ENCODE peak calls at places on chromosomes 7 and 10, in four cellular contexts. One of them, this sample, is unnamed.

GRCh38 chr7:38704751-38705150 is 73.6 kb upstream of the AMPH start:
- DNase-seq in NAMALWA: no peak
- DNase-seq in RWPE2: no peak
- DNase-seq in mammary epithelial cell: no peak
- DNase-seq in this sample: no peak

GRCh38 chr10:111990734-111991133 is 192.8 kb downstream of the GPAM start:
- DNase-seq in NAMALWA: no peak
- DNase-seq in RWPE2: no peak
- DNase-seq in mammary epithelial cell: no peak
- DNase-seq in this sample: no peak

GRCh38 chr7:140084972-140085371 is 22.2 kb upstream of the PARP12 start:
- DNase-seq in NAMALWA: no peak
- DNase-seq in RWPE2: no peak
- DNase-seq in mammary epithelial cell: no peak
- DNase-seq in this sample: no peak

GRCh38 chr7:25732771-25733217 is 419.2 kb upstream of the NFE2L3 start:
- DNase-seq in NAMALWA: no peak
- DNase-seq in RWPE2: no peak
- DNase-seq in mammary epithelial cell: no peak
- DNase-seq in this sample: no peak

GRCh38 chr7:83739527-83739926 is 90.6 kb upstream of the SEMA3E start:
- DNase-seq in NAMALWA: no peak
- DNase-seq in RWPE2: no peak
- DNase-seq in mammary epithelial cell: no peak
- DNase-seq in this sample: no peak

GRCh38 chr10:93796167-93796566 is 38.4 kb downstream of the LGI1 start:
- DNase-seq in NAMALWA: no peak
- DNase-seq in RWPE2: no peak
- DNase-seq in mammary epithelial cell: no peak
- DNase-seq in this sample: no peak

GRCh38 chr7:17440831-17441230 is 142.4 kb downstream of the AHR start:
- DNase-seq in NAMALWA: no peak
- DNase-seq in RWPE2: no peak
- DNase-seq in mammary epithelial cell: no peak
- DNase-seq in this sample: no peak

GRCh38 chr7:38568497-38568896 is 62.7 kb downstream of the AMPH start:
- DNase-seq in NAMALWA: no peak
- DNase-seq in RWPE2: no peak
- DNase-seq in mammary epithelial cell: no peak
- DNase-seq in this sample: no peak

GRCh38 chr10:4545077-4545476 is 280.9 kb upstream of the AKR1E2 start:
- DNase-seq in NAMALWA: no peak
- DNase-seq in RWPE2: no peak
- DNase-seq in mammary epithelial cell: no peak
- DNase-seq in this sample: no peak

GRCh38 chr10:18099420-18099819 is 40.8 kb upstream of the CACNB2 start:
- DNase-seq in NAMALWA: no peak
- DNase-seq in RWPE2: no peak
- DNase-seq in mammary epithelial cell: no peak
- DNase-seq in this sample: no peak

GRCh38 chr10:5575144-5575481 is 50.4 kb downstream of the CALML3 start:
- DNase-seq in NAMALWA: no peak
- DNase-seq in RWPE2: no peak
- DNase-seq in mammary epithelial cell: no peak
- DNase-seq in this sample: no peak

GRCh38 chr7:81721428-81721827 is 48.4 kb downstream of the HGF start:
- DNase-seq in NAMALWA: no peak
- DNase-seq in RWPE2: no peak
- DNase-seq in mammary epithelial cell: no peak
- DNase-seq in this sample: no peak

GRCh38 chr10:84008878-84009277 is 130.4 kb upstream of the GHITM start:
- DNase-seq in NAMALWA: peak
- DNase-seq in RWPE2: no peak
- DNase-seq in mammary epithelial cell: no peak
- DNase-seq in this sample: peak

GRCh38 chr10:22710139-22710745 is 4.1 kb downstream of the PIP4K2A start:
- DNase-seq in NAMALWA: peak
- DNase-seq in RWPE2: no peak
- DNase-seq in mammary epithelial cell: no peak
- DNase-seq in this sample: no peak

GRCh38 chr10:21197838-21198237 is 300.7 kb upstream of the NEBL start:
- DNase-seq in NAMALWA: no peak
- DNase-seq in RWPE2: no peak
- DNase-seq in mammary epithelial cell: no peak
- DNase-seq in this sample: no peak

GRCh38 chr7:379456-380225 is 89.7 kb downstream of the FOXL3 start:
- DNase-seq in NAMALWA: no peak
- DNase-seq in RWPE2: peak
- DNase-seq in mammary epithelial cell: no peak
- DNase-seq in this sample: no peak

GRCh38 chr7:30755384-30756154 is 3.6 kb downstream of the INMT start:
- DNase-seq in NAMALWA: no peak
- DNase-seq in RWPE2: no peak
- DNase-seq in mammary epithelial cell: no peak
- DNase-seq in this sample: no peak

GRCh38 chr10:116720241-116721047 is 21.9 kb downstream of the HSPA12A start:
- DNase-seq in NAMALWA: no peak
- DNase-seq in RWPE2: no peak
- DNase-seq in mammary epithelial cell: no peak
- DNase-seq in this sample: peak

GRCh38 chr10:91589015-91589655 is 43.7 kb downstream of the PPP1R3C start:
- DNase-seq in NAMALWA: no peak
- DNase-seq in RWPE2: no peak
- DNase-seq in mammary epithelial cell: no peak
- DNase-seq in this sample: no peak

GRCh38 chr10:61545170-61545569 is 92.0 kb upstream of the TMEM26 start:
- DNase-seq in NAMALWA: no peak
- DNase-seq in RWPE2: no peak
- DNase-seq in mammary epithelial cell: no peak
- DNase-seq in this sample: no peak

This sample was measured in ACHN.